ENCODE peak calls at places on chromosome 18, in five cellular contexts. One of them, this sample, is unnamed.
A peak's percentile ranks its signal among the peaks of the same experiment; 100 is the strongest.

GRCh38 chr18:1013951-1014350 is 109.3 kb downstream of the ADCYAP1 start:
- DNase-seq in nephron progenitor cell: no peak
- DNase-seq in CMK: no peak
- DNase-seq in NCI-H1694: no peak
- DNase-seq in adipocyte: no peak
- DNase-seq in this sample: no peak

GRCh38 chr18:12768622-12769021 is 65.8 kb downstream of the PSMG2 start:
- DNase-seq in nephron progenitor cell: no peak
- DNase-seq in CMK: no peak
- DNase-seq in NCI-H1694: no peak
- DNase-seq in adipocyte: peak; percentile 42
- DNase-seq in this sample: no peak

GRCh38 chr18:22559414-22560282 is 141.9 kb upstream of the CTAGE1 start:
- DNase-seq in nephron progenitor cell: peak; percentile 74
- DNase-seq in CMK: no peak
- DNase-seq in NCI-H1694: no peak
- DNase-seq in adipocyte: peak; percentile 80
- DNase-seq in this sample: no peak

GRCh38 chr18:24126155-24126947 is 12.5 kb upstream of the CABYR start:
- DNase-seq in nephron progenitor cell: no peak
- DNase-seq in CMK: no peak
- DNase-seq in NCI-H1694: no peak
- DNase-seq in adipocyte: peak; percentile 37
- DNase-seq in this sample: no peak

GRCh38 chr18:6313427-6313826 is 101.3 kb downstream of the L3MBTL4 start:
- DNase-seq in nephron progenitor cell: no peak
- DNase-seq in CMK: no peak
- DNase-seq in NCI-H1694: no peak
- DNase-seq in adipocyte: no peak
- DNase-seq in this sample: no peak

GRCh38 chr18:13703899-13704298 is 22.5 kb downstream of the FAM210A start:
- DNase-seq in nephron progenitor cell: no peak
- DNase-seq in CMK: no peak
- DNase-seq in NCI-H1694: no peak
- DNase-seq in adipocyte: no peak
- DNase-seq in this sample: no peak

GRCh38 chr18:64659186-64659585 is 510.3 kb upstream of the LINC00305 start:
- DNase-seq in nephron progenitor cell: no peak
- DNase-seq in CMK: no peak
- DNase-seq in NCI-H1694: no peak
- DNase-seq in adipocyte: no peak
- DNase-seq in this sample: no peak

GRCh38 chr18:26419746-26420145 is 128.6 kb downstream of the KCTD1 start:
- DNase-seq in nephron progenitor cell: no peak
- DNase-seq in CMK: no peak
- DNase-seq in NCI-H1694: no peak
- DNase-seq in adipocyte: no peak
- DNase-seq in this sample: no peak

GRCh38 chr18:75268206-75268605 is 57.6 kb downstream of the TSHZ1 start:
- DNase-seq in nephron progenitor cell: no peak
- DNase-seq in CMK: no peak
- DNase-seq in NCI-H1694: no peak
- DNase-seq in adipocyte: no peak
- DNase-seq in this sample: no peak

GRCh38 chr18:48345596-48345995 is 63.6 kb downstream of the ZBTB7C start:
- DNase-seq in nephron progenitor cell: no peak
- DNase-seq in CMK: no peak
- DNase-seq in NCI-H1694: no peak
- DNase-seq in adipocyte: peak; percentile 16
- DNase-seq in this sample: no peak

GRCh38 chr18:74252032-74252380 is 39.8 kb downstream of the CYB5A start:
- DNase-seq in nephron progenitor cell: no peak
- DNase-seq in CMK: no peak
- DNase-seq in NCI-H1694: no peak
- DNase-seq in adipocyte: no peak
- DNase-seq in this sample: no peak

GRCh38 chr18:13308369-13308768 is 89.8 kb downstream of the LDLRAD4 start:
- DNase-seq in nephron progenitor cell: no peak
- DNase-seq in CMK: no peak
- DNase-seq in NCI-H1694: no peak
- DNase-seq in adipocyte: no peak
- DNase-seq in this sample: peak; percentile 45

GRCh38 chr18:22223263-22223960 is 54.0 kb downstream of the GATA6 start:
- DNase-seq in nephron progenitor cell: no peak
- DNase-seq in CMK: no peak
- DNase-seq in NCI-H1694: no peak
- DNase-seq in adipocyte: peak; percentile 64
- DNase-seq in this sample: no peak

GRCh38 chr18:40437517-40437916 is 1517.5 kb upstream of the PIK3C3 start:
- DNase-seq in nephron progenitor cell: no peak
- DNase-seq in CMK: no peak
- DNase-seq in NCI-H1694: no peak
- DNase-seq in adipocyte: no peak
- DNase-seq in this sample: no peak

GRCh38 chr18:79927597-79928562 is 23.6 kb downstream of the SLC66A2 start:
- DNase-seq in nephron progenitor cell: no peak
- DNase-seq in CMK: no peak
- DNase-seq in NCI-H1694: no peak
- DNase-seq in adipocyte: no peak
- DNase-seq in this sample: no peak

GRCh38 chr18:73986711-73987110 is 160.9 kb downstream of the FBXO15 start:
- DNase-seq in nephron progenitor cell: no peak
- DNase-seq in CMK: no peak
- DNase-seq in NCI-H1694: no peak
- DNase-seq in adipocyte: peak; percentile 17
- DNase-seq in this sample: no peak

GRCh38 chr18:37393945-37394609 is 171.5 kb downstream of the CELF4 start:
- DNase-seq in nephron progenitor cell: peak; percentile 96
- DNase-seq in CMK: no peak
- DNase-seq in NCI-H1694: peak; percentile 13
- DNase-seq in adipocyte: peak; percentile 93
- DNase-seq in this sample: no peak

This sample was measured in NK-92 treated with Interleukin-12 subunit alpha and Interleukin-12 subunit beta, amount 100 ng/mL, for 24 hours.